ENCODE peak calls at places on chromosome 7, in seven cellular contexts. One of them, this sample, is unnamed.

GRCh38 chr7:33640732-33641131 is 264.6 kb upstream of the BMPER start:
- DNase-seq in retinal pigment epithelial cell: no peak
- DNase-seq in HuH-7.5: no peak
- DNase-seq in T-helper 22 cell: no peak
- DNase-seq in SJSA1: no peak
- DNase-seq in fibroblast of the aortic adventitia: peak; percentile 4
- DNase-seq in iris pigment epithelial cell: no peak
- DNase-seq in this sample: no peak

GRCh38 chr7:6416516-6417145 is 31.1 kb downstream of the DAGLB start:
- DNase-seq in retinal pigment epithelial cell: peak; percentile 13
- DNase-seq in HuH-7.5: no peak
- DNase-seq in T-helper 22 cell: no peak
- DNase-seq in SJSA1: no peak
- DNase-seq in fibroblast of the aortic adventitia: no peak
- DNase-seq in iris pigment epithelial cell: peak; percentile 50
- DNase-seq in this sample: no peak

GRCh38 chr7:129950191-129950940 is 2.4 kb downstream of the UBE2H start:
- DNase-seq in retinal pigment epithelial cell: no peak
- DNase-seq in HuH-7.5: no peak
- DNase-seq in T-helper 22 cell: no peak
- DNase-seq in SJSA1: no peak
- DNase-seq in fibroblast of the aortic adventitia: peak; percentile 38
- DNase-seq in iris pigment epithelial cell: peak; percentile 39
- DNase-seq in this sample: no peak

GRCh38 chr7:29337628-29338116 is 143.1 kb downstream of the CHN2 start:
- DNase-seq in retinal pigment epithelial cell: no peak
- DNase-seq in HuH-7.5: no peak
- DNase-seq in T-helper 22 cell: peak; percentile 8
- DNase-seq in SJSA1: no peak
- DNase-seq in fibroblast of the aortic adventitia: peak; percentile 88
- DNase-seq in iris pigment epithelial cell: no peak
- DNase-seq in this sample: no peak

GRCh38 chr7:123492485-123492884 is 41.9 kb downstream of the IQUB start:
- DNase-seq in retinal pigment epithelial cell: no peak
- DNase-seq in HuH-7.5: no peak
- DNase-seq in T-helper 22 cell: no peak
- DNase-seq in SJSA1: no peak
- DNase-seq in fibroblast of the aortic adventitia: no peak
- DNase-seq in iris pigment epithelial cell: peak; percentile 3
- DNase-seq in this sample: no peak

GRCh38 chr7:139783647-139784385 is 6.0 kb upstream of the HIPK2 start:
- DNase-seq in retinal pigment epithelial cell: no peak
- DNase-seq in HuH-7.5: no peak
- DNase-seq in T-helper 22 cell: no peak
- DNase-seq in SJSA1: no peak
- DNase-seq in fibroblast of the aortic adventitia: no peak
- DNase-seq in iris pigment epithelial cell: no peak
- DNase-seq in this sample: no peak

GRCh38 chr7:102331536-102332275 is 24.5 kb downstream of the SPDYE6 start:
- DNase-seq in retinal pigment epithelial cell: no peak
- DNase-seq in HuH-7.5: peak; percentile 23
- DNase-seq in T-helper 22 cell: no peak
- DNase-seq in SJSA1: no peak
- DNase-seq in fibroblast of the aortic adventitia: no peak
- DNase-seq in iris pigment epithelial cell: no peak
- DNase-seq in this sample: no peak

GRCh38 chr7:29647020-29647654 is 83.5 kb downstream of the PRR15 start:
- DNase-seq in retinal pigment epithelial cell: no peak
- DNase-seq in HuH-7.5: no peak
- DNase-seq in T-helper 22 cell: no peak
- DNase-seq in SJSA1: no peak
- DNase-seq in fibroblast of the aortic adventitia: no peak
- DNase-seq in iris pigment epithelial cell: no peak
- DNase-seq in this sample: no peak

GRCh38 chr7:90178592-90179279 is 24.5 kb downstream of the STEAP1 start:
- DNase-seq in retinal pigment epithelial cell: no peak
- DNase-seq in HuH-7.5: no peak
- DNase-seq in T-helper 22 cell: no peak
- DNase-seq in SJSA1: peak; percentile 79
- DNase-seq in fibroblast of the aortic adventitia: peak; percentile 69
- DNase-seq in iris pigment epithelial cell: peak; percentile 68
- DNase-seq in this sample: peak; percentile 96

GRCh38 chr7:53336133-53336532 is 300.7 kb downstream of the POM121L12 start:
- DNase-seq in retinal pigment epithelial cell: no peak
- DNase-seq in HuH-7.5: no peak
- DNase-seq in T-helper 22 cell: no peak
- DNase-seq in SJSA1: no peak
- DNase-seq in fibroblast of the aortic adventitia: no peak
- DNase-seq in iris pigment epithelial cell: no peak
- DNase-seq in this sample: no peak

GRCh38 chr7:17660116-17660515 is 280.2 kb downstream of the SNX13 start:
- DNase-seq in retinal pigment epithelial cell: no peak
- DNase-seq in HuH-7.5: no peak
- DNase-seq in T-helper 22 cell: no peak
- DNase-seq in SJSA1: no peak
- DNase-seq in fibroblast of the aortic adventitia: peak; percentile 79
- DNase-seq in iris pigment epithelial cell: peak; percentile 86
- DNase-seq in this sample: peak; percentile 86

GRCh38 chr7:916291-916941 is 38.1 kb downstream of the ADAP1 start:
- DNase-seq in retinal pigment epithelial cell: no peak
- DNase-seq in HuH-7.5: no peak
- DNase-seq in T-helper 22 cell: no peak
- DNase-seq in SJSA1: no peak
- DNase-seq in fibroblast of the aortic adventitia: no peak
- DNase-seq in iris pigment epithelial cell: no peak
- DNase-seq in this sample: no peak

GRCh38 chr7:88111136-88111748 is 108.6 kb downstream of the SRI start:
- DNase-seq in retinal pigment epithelial cell: peak; percentile 11
- DNase-seq in HuH-7.5: no peak
- DNase-seq in T-helper 22 cell: no peak
- DNase-seq in SJSA1: no peak
- DNase-seq in fibroblast of the aortic adventitia: peak; percentile 65
- DNase-seq in iris pigment epithelial cell: peak; percentile 49
- DNase-seq in this sample: peak; percentile 53

GRCh38 chr7:103751476-103751875 is 238.0 kb downstream of the RELN start:
- DNase-seq in retinal pigment epithelial cell: no peak
- DNase-seq in HuH-7.5: no peak
- DNase-seq in T-helper 22 cell: no peak
- DNase-seq in SJSA1: no peak
- DNase-seq in fibroblast of the aortic adventitia: no peak
- DNase-seq in iris pigment epithelial cell: no peak
- DNase-seq in this sample: no peak

GRCh38 chr7:151876112-151876898 is 610 bp downstream of the PRKAG2 start:
- DNase-seq in retinal pigment epithelial cell: no peak
- DNase-seq in HuH-7.5: peak; percentile 62
- DNase-seq in T-helper 22 cell: peak; percentile 60
- DNase-seq in SJSA1: no peak
- DNase-seq in fibroblast of the aortic adventitia: peak; percentile 10
- DNase-seq in iris pigment epithelial cell: peak; percentile 40
- DNase-seq in this sample: no peak

GRCh38 chr7:641966-642365 is 84.5 kb upstream of the DNAAF5 start:
- DNase-seq in retinal pigment epithelial cell: no peak
- DNase-seq in HuH-7.5: no peak
- DNase-seq in T-helper 22 cell: no peak
- DNase-seq in SJSA1: no peak
- DNase-seq in fibroblast of the aortic adventitia: no peak
- DNase-seq in iris pigment epithelial cell: no peak
- DNase-seq in this sample: no peak

GRCh38 chr7:82542665-82543064 is 99.1 kb upstream of the CACNA2D1 start:
- DNase-seq in retinal pigment epithelial cell: no peak
- DNase-seq in HuH-7.5: no peak
- DNase-seq in T-helper 22 cell: no peak
- DNase-seq in SJSA1: no peak
- DNase-seq in fibroblast of the aortic adventitia: peak; percentile 95
- DNase-seq in iris pigment epithelial cell: peak; percentile 97
- DNase-seq in this sample: peak; percentile 50

GRCh38 chr7:137591444-137591843 is 247.9 kb upstream of the PTN start:
- DNase-seq in retinal pigment epithelial cell: no peak
- DNase-seq in HuH-7.5: no peak
- DNase-seq in T-helper 22 cell: no peak
- DNase-seq in SJSA1: no peak
- DNase-seq in fibroblast of the aortic adventitia: peak; percentile 69
- DNase-seq in iris pigment epithelial cell: peak; percentile 78
- DNase-seq in this sample: peak; percentile 79

GRCh38 chr7:47596502-47597202 is 14.7 kb upstream of the TNS3 start:
- DNase-seq in retinal pigment epithelial cell: no peak
- DNase-seq in HuH-7.5: no peak
- DNase-seq in T-helper 22 cell: no peak
- DNase-seq in SJSA1: no peak
- DNase-seq in fibroblast of the aortic adventitia: peak; percentile 53
- DNase-seq in iris pigment epithelial cell: no peak
- DNase-seq in this sample: no peak

GRCh38 chr7:7798510-7798909 is 80.1 kb upstream of the RPA3 start:
- DNase-seq in retinal pigment epithelial cell: no peak
- DNase-seq in HuH-7.5: no peak
- DNase-seq in T-helper 22 cell: no peak
- DNase-seq in SJSA1: no peak
- DNase-seq in fibroblast of the aortic adventitia: no peak
- DNase-seq in iris pigment epithelial cell: no peak
- DNase-seq in this sample: no peak

GRCh38 chr7:156556083-156556482 is 84.5 kb upstream of the RNF32 start:
- DNase-seq in retinal pigment epithelial cell: no peak
- DNase-seq in HuH-7.5: no peak
- DNase-seq in T-helper 22 cell: no peak
- DNase-seq in SJSA1: no peak
- DNase-seq in fibroblast of the aortic adventitia: no peak
- DNase-seq in iris pigment epithelial cell: no peak
- DNase-seq in this sample: no peak

GRCh38 chr7:33444501-33444900 is 315.1 kb downstream of the BBS9 start:
- DNase-seq in retinal pigment epithelial cell: peak; percentile 75
- DNase-seq in HuH-7.5: no peak
- DNase-seq in T-helper 22 cell: no peak
- DNase-seq in SJSA1: no peak
- DNase-seq in fibroblast of the aortic adventitia: peak; percentile 56
- DNase-seq in iris pigment epithelial cell: peak; percentile 78
- DNase-seq in this sample: peak; percentile 53

GRCh38 chr7:30459591-30460245 is 18.9 kb downstream of the NOD1 start:
- DNase-seq in retinal pigment epithelial cell: peak; percentile 59
- DNase-seq in HuH-7.5: no peak
- DNase-seq in T-helper 22 cell: no peak
- DNase-seq in SJSA1: peak; percentile 76
- DNase-seq in fibroblast of the aortic adventitia: peak; percentile 98
- DNase-seq in iris pigment epithelial cell: peak; percentile 87
- DNase-seq in this sample: peak; percentile 93

GRCh38 chr7:114082934-114083647 is 164.3 kb upstream of the PPP1R3A start:
- DNase-seq in retinal pigment epithelial cell: no peak
- DNase-seq in HuH-7.5: peak; percentile 89
- DNase-seq in T-helper 22 cell: no peak
- DNase-seq in SJSA1: no peak
- DNase-seq in fibroblast of the aortic adventitia: peak; percentile 47
- DNase-seq in iris pigment epithelial cell: no peak
- DNase-seq in this sample: peak; percentile 30

GRCh38 chr7:151247016-151247580 is 1.4 kb downstream of the SMARCD3 start:
- DNase-seq in retinal pigment epithelial cell: no peak
- DNase-seq in HuH-7.5: peak; percentile 59
- DNase-seq in T-helper 22 cell: no peak
- DNase-seq in SJSA1: no peak
- DNase-seq in fibroblast of the aortic adventitia: no peak
- DNase-seq in iris pigment epithelial cell: no peak
- DNase-seq in this sample: no peak

GRCh38 chr7:27994639-27995038 is 186.0 kb downstream of the JAZF1 start:
- DNase-seq in retinal pigment epithelial cell: peak; percentile 62
- DNase-seq in HuH-7.5: no peak
- DNase-seq in T-helper 22 cell: no peak
- DNase-seq in SJSA1: no peak
- DNase-seq in fibroblast of the aortic adventitia: peak; percentile 21
- DNase-seq in iris pigment epithelial cell: peak; percentile 39
- DNase-seq in this sample: peak; percentile 21

GRCh38 chr7:43482679-43483252 is 100.1 kb upstream of the STK17A start:
- DNase-seq in retinal pigment epithelial cell: no peak
- DNase-seq in HuH-7.5: no peak
- DNase-seq in T-helper 22 cell: no peak
- DNase-seq in SJSA1: no peak
- DNase-seq in fibroblast of the aortic adventitia: no peak
- DNase-seq in iris pigment epithelial cell: no peak
- DNase-seq in this sample: no peak

GRCh38 chr7:22799633-22800032 is 23.0 kb downstream of the TOMM7 start:
- DNase-seq in retinal pigment epithelial cell: no peak
- DNase-seq in HuH-7.5: no peak
- DNase-seq in T-helper 22 cell: no peak
- DNase-seq in SJSA1: no peak
- DNase-seq in fibroblast of the aortic adventitia: peak; percentile 8
- DNase-seq in iris pigment epithelial cell: no peak
- DNase-seq in this sample: peak; percentile 37

This sample was measured in HCEC 1CT.